ENCODE peak calls at places on chromosomes 12 and 14, in five cellular contexts. X, Q, G, A and F are unnamed samples.

GRCh38 chr12:121578230-121579189 is 2.3 kb downstream of the KDM2B start:
- DNase-seq in X (peak), Q (peak), G (no peak), A (no peak), F (no peak)

GRCh38 chr12:117134059-117134458 is 34.8 kb upstream of the TESC start:
- DNase-seq in X (no peak), Q (no peak), G (no peak), A (peak), F (no peak)

GRCh38 chr12:42607584-42607984 is 18.0 kb upstream of the PRICKLE1 start:
- DNase-seq in X (no peak), Q (no peak), G (no peak), A (no peak), F (no peak)

GRCh38 chr12:388547-389137 is 478 bp downstream of the KDM5A start:
- DNase-seq in X (no peak), Q (no peak), G (peak), A (peak), F (peak)

GRCh38 chr14:71206766-71207371 is 299.6 kb downstream of the PCNX1 start:
- DNase-seq in X (no peak), Q (no peak), G (peak), A (no peak), F (peak)

GRCh38 chr12:119354187-119354586 is 19.7 kb downstream of the CCDC60 start:
- DNase-seq in X (no peak), Q (no peak), G (no peak), A (no peak), F (no peak)

GRCh38 chr12:91889970-91890369 is 255.7 kb downstream of the BTG1 start:
- DNase-seq in X (no peak), Q (no peak), G (no peak), A (no peak), F (no peak)

GRCh38 chr14:69839017-69839416 is 40.2 kb upstream of the SMOC1 start:
- DNase-seq in X (no peak), Q (no peak), G (no peak), A (no peak), F (no peak)

GRCh38 chr12:67911789-67912188 is 77.5 kb upstream of the IFNG-AS1 start:
- DNase-seq in X (no peak), Q (no peak), G (no peak), A (no peak), F (no peak)

GRCh38 chr14:34368115-34368970 is 93.7 kb downstream of the SPTSSA start:
- DNase-seq in X (no peak), Q (no peak), G (peak), A (no peak), F (no peak)

GRCh38 chr14:103748539-103748867 is 32.9 kb downstream of the ZFYVE21 start:
- DNase-seq in X (no peak), Q (no peak), G (no peak), A (peak), F (no peak)

GRCh38 chr14:99230271-99231141 is 41.5 kb downstream of the BCL11B start:
- DNase-seq in X (no peak), Q (no peak), G (no peak), A (peak), F (no peak)

GRCh38 chr12:124938606-124939427 is 24.4 kb upstream of the UBC start:
- DNase-seq in X (no peak), Q (no peak), G (peak), A (peak), F (peak)

GRCh38 chr12:11906284-11906935 is 164.3 kb upstream of the BCL2L14 start:
- DNase-seq in X (no peak), Q (no peak), G (no peak), A (no peak), F (no peak)

GRCh38 chr14:99214701-99215100 is 57.3 kb downstream of the BCL11B start:
- DNase-seq in X (no peak), Q (no peak), G (no peak), A (no peak), F (no peak)

GRCh38 chr12:569803-570236 is 93.4 kb downstream of the NINJ2 start:
- DNase-seq in X (peak), Q (peak), G (peak), A (peak), F (peak)

GRCh38 chr12:108860443-108860842 is 3.1 kb upstream of the SSH1 start:
- DNase-seq in X (no peak), Q (no peak), G (no peak), A (no peak), F (no peak)

GRCh38 chr14:24297190-24297964 is 2.2 kb downstream of the DHRS1 start:
- DNase-seq in X (no peak), Q (no peak), G (peak), A (no peak), F (peak)

GRCh38 chr12:26520869-26521268 is 312.1 kb downstream of the ITPR2 start:
- DNase-seq in X (no peak), Q (no peak), G (no peak), A (no peak), F (no peak)

GRCh38 chr12:95336387-95337067 is 118.9 kb downstream of the VEZT start:
- DNase-seq in X (peak), Q (peak), G (peak), A (no peak), F (peak)

GRCh38 chr12:125583071-125583470 is 517.8 kb downstream of the AACS start:
- DNase-seq in X (no peak), Q (no peak), G (no peak), A (no peak), F (no peak)

GRCh38 chr12:75170786-75171185 is 38.9 kb downstream of the KCNC2 start:
- DNase-seq in X (no peak), Q (no peak), G (no peak), A (no peak), F (no peak)

GRCh38 chr12:48203192-48203591 is at the start of gene OR10AD1:
- DNase-seq in X (no peak), Q (no peak), G (no peak), A (no peak), F (no peak)

GRCh38 chr14:41749425-41749824 is 142.7 kb downstream of the LRFN5 start:
- DNase-seq in X (no peak), Q (no peak), G (peak), A (no peak), F (no peak)

GRCh38 chr12:57229041-57229633 is 374 bp upstream of the SHMT2 start:
- DNase-seq in X (no peak), Q (no peak), G (no peak), A (no peak), F (no peak)

GRCh38 chr12:126051611-126052107 is 986.4 kb downstream of the AACS start:
- DNase-seq in X (no peak), Q (no peak), G (peak), A (no peak), F (peak)